ENCODE peak calls at places on chromosomes 2 and 18, in nine cellular contexts. T, Q, K, G, X, Y, A, S and I are unnamed samples.

GRCh38 chr2:29249666-29250253 is 134.5 kb downstream of the CLIP4 start:
- DNase-seq in Q (no peak), S (no peak), T (no peak), A (no peak), X (no peak), G (no peak), Y (no peak), K (no peak), I (no peak)

GRCh38 chr2:68031546-68032160 is 31.2 kb downstream of the C1D start:
- DNase-seq in Q (peak), Y (no peak), A (peak), T (peak), S (no peak), K (peak), G (no peak), X (no peak), I (no peak)

GRCh38 chr2:58427572-58428285 is 186.6 kb upstream of the FANCL start:
- DNase-seq in T (peak), X (no peak), Q (no peak), G (peak), Y (no peak), S (no peak), K (peak), A (no peak), I (no peak)

GRCh38 chr2:233673896-233674295 is 2.2 kb downstream of the UGT1A9 start:
- DNase-seq in T (no peak), G (no peak), A (no peak), Y (no peak), S (no peak), K (no peak), Q (no peak), X (no peak), I (no peak)

GRCh38 chr2:234025475-234025874 is 25.0 kb upstream of the SPP2 start:
- DNase-seq in X (no peak), Y (no peak), G (no peak), K (no peak), A (no peak), T (no peak), Q (no peak), S (no peak), I (no peak)

GRCh38 chr2:82656370-82656769 is 1802.7 kb downstream of the SUCLG1 start:
- DNase-seq in A (no peak), Q (no peak), K (no peak), S (no peak), Y (no peak), T (no peak), X (no peak), G (no peak), I (no peak)

GRCh38 chr2:14638488-14638887 is 6.0 kb downstream of the LRATD1 start:
- DNase-seq in K (no peak), Y (no peak), Q (no peak), S (no peak), G (no peak), A (no peak), X (no peak), T (no peak), I (no peak)

GRCh38 chr2:144606756-144607498 is 87.0 kb upstream of the ZEB2 start:
- DNase-seq in T (no peak), Q (no peak), S (no peak), Y (no peak), G (no peak), K (no peak), X (no peak), A (no peak), I (no peak)

GRCh38 chr2:228658998-228659397 is 477.5 kb upstream of the SPHKAP start:
- DNase-seq in A (no peak), S (no peak), T (peak), K (no peak), G (no peak), Q (no peak), Y (no peak), X (no peak), I (no peak)

GRCh38 chr2:176114120-176114929 is 2.3 kb upstream of the HOXD10 start:
- DNase-seq in Q (no peak), G (no peak), K (peak), S (no peak), X (no peak), A (no peak), Y (no peak), T (no peak), I (no peak)

GRCh38 chr2:156279446-156279845 is 53.1 kb downstream of the NR4A2 start:
- DNase-seq in X (no peak), K (no peak), T (no peak), Q (no peak), S (no peak), G (no peak), Y (no peak), A (no peak), I (no peak)

GRCh38 chr2:232674491-232674890 is 22.6 kb upstream of the GIGYF2 start:
- DNase-seq in K (no peak), G (no peak), S (no peak), A (no peak), Y (no peak), T (no peak), Q (no peak), X (no peak), I (no peak)

GRCh38 chr2:43887176-43887575 is 48.4 kb downstream of the ABCG8 start:
- DNase-seq in Y (no peak), T (no peak), G (no peak), K (no peak), A (no peak), X (no peak), Q (no peak), S (no peak), I (no peak)

GRCh38 chr2:96967964-96968363 is 18.4 kb downstream of the FAM178B start:
- DNase-seq in K (no peak), S (peak), Q (no peak), G (no peak), A (no peak), X (no peak), T (no peak), Y (no peak), I (no peak)

GRCh38 chr18:40851014-40851429 is 1104.0 kb upstream of the PIK3C3 start:
- DNase-seq in T (peak), Y (no peak), S (no peak), Q (no peak), K (no peak), A (peak), X (no peak), G (no peak), I (no peak)

GRCh38 chr18:23735021-23735464 is 45.8 kb downstream of the LAMA3 start:
- DNase-seq in Y (no peak), T (no peak), S (no peak), A (no peak), Q (no peak), X (no peak), K (no peak), G (no peak), I (no peak)

GRCh38 chr2:102839668-102840388 is 78.0 kb downstream of the TMEM182 start:
- DNase-seq in G (no peak), X (no peak), Q (peak), T (peak), K (peak), S (no peak), Y (no peak), A (peak), I (no peak)

GRCh38 chr2:108073425-108074072 is 87.2 kb downstream of the SLC5A7 start:
- DNase-seq in Q (no peak), X (no peak), T (no peak), S (no peak), G (no peak), A (no peak), Y (no peak), K (no peak), I (no peak)

GRCh38 chr2:24816404-24816803 is 23.2 kb downstream of the CENPO start:
- DNase-seq in S (no peak), T (no peak), X (no peak), Y (peak), A (no peak), K (no peak), G (peak), Q (no peak), I (peak)

GRCh38 chr18:58900015-58900649 is 35.5 kb downstream of the ZNF532 start:
- DNase-seq in Y (no peak), T (no peak), Q (no peak), G (no peak), X (peak), S (no peak), K (no peak), A (no peak), I (no peak)

GRCh38 chr2:240586919-240587800 is 626 bp downstream of the CAPN10 start:
- DNase-seq in T (no peak), G (peak), A (no peak), Y (peak), X (peak), Q (no peak), S (peak), K (peak), I (no peak)

GRCh38 chr2:163675389-163675788 is 60.4 kb downstream of the FIGN start:
- DNase-seq in A (no peak), X (no peak), Q (no peak), G (no peak), S (no peak), T (no peak), Y (no peak), K (no peak), I (no peak)

GRCh38 chr2:40240067-40240466 is 211.8 kb downstream of the SLC8A1 start:
- DNase-seq in G (peak), X (peak), A (peak), S (no peak), Y (peak), T (peak), Q (no peak), K (no peak), I (no peak)

DNA sequence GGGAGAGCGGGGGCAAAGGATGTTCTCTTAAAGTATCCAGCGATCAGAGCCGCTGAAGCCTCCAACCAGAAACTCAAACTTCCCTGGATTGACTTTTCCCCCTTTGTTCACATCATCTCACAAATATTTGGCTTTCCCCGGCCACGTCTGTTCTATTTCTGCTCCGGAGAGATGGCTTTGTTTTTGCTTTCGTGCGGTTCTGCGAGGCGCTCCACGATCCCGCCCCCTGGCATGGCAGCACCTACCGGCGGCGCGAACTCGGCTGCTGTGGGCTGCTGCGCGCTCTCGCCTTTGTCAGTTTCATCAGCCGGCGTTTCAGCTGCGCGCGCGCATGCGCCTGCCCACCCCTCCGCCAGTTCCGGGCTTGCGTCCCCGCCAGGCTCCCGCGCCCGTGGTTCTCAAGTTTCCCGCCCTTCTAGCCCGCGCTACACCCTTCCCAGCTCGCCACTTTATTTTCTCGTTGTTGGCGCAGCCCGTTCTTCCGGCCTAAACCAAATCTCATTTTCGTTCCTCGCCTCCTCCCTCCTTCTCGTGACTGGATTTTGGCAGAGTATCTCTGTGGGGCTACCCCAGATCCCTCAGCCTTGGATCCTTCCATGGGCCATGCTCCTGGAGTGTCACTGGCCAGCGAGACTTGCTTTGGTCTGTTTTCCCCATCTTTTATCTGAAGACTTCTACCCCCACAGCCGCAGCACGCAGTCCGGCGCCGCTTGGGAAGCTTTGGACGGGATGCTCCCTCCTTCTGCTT is 98.0 kb downstream of the INSIG2 start:
- DNase-seq in T (peak), Q (peak), S (peak), K (no peak), Y (peak), X (peak), G (peak), A (peak), I (no peak)
- TF ChIP-seq POLR2A in T (peak), Q (no peak), S (no peak), K (no peak), Y (no peak), X (peak), G (peak), A (no peak), I (peak)

GRCh38 chr2:226915846-226916360 is 80.0 kb downstream of the RHBDD1 start:
- DNase-seq in Y (no peak), S (no peak), Q (no peak), G (no peak), T (peak), K (no peak), A (no peak), X (no peak), I (no peak)
- H3K4me3 ChIP-seq in Y (no peak), S (no peak), Q (no peak), G (no peak), T (no peak), K (no peak), A (no peak), X (no peak), I (no peak)

DNA sequence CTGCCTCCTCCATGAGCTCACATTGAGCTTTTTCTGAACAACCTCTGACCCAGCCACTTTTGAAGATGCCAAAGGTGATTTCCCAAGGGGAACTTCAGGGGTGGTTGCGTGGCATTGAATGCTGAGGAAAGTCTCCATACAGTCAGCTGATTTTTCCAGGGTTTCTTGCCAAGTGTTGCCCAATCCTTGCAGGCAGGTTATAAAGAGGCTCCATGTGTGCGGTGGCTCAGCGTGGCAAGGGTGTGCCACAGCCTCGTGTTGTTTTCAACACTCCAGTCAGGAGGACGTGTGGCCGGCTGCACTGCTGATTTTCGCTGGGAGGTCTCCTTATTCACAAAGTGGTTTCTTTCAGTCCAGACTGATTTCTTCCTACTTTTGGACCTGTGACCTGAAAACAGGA is 81.4 kb upstream of the GATA6 start:
- DNase-seq in X (peak), A (no peak), S (no peak), Q (no peak), Y (no peak), T (no peak), K (no peak), G (no peak), I (no peak)
- TF ChIP-seq POLR2A in X (no peak), A (no peak), S (no peak), Q (no peak), Y (no peak), T (no peak), K (no peak), G (no peak), I (no peak)

GRCh38 chr2:111616651-111617218 is 267.3 kb downstream of the ANAPC1 start:
- DNase-seq in S (no peak), A (no peak), Y (no peak), Q (no peak), K (no peak), X (no peak), T (no peak), G (no peak), I (no peak)

GRCh38 chr2:111618577-111618930 is 265.4 kb downstream of the ANAPC1 start:
- DNase-seq in T (no peak), Y (no peak), G (no peak), S (peak), A (no peak), X (peak), Q (no peak), K (no peak), I (no peak)

GRCh38 chr2:111618953-111619902 is 264.8 kb downstream of the ANAPC1 start:
- DNase-seq in A (no peak), Y (no peak), X (no peak), T (no peak), G (no peak), Q (peak), K (peak), S (no peak), I (no peak)

GRCh38 chr2:111617804-111618576 is 266.0 kb downstream of the ANAPC1 start:
- DNase-seq in X (peak), S (no peak), Y (no peak), T (no peak), G (no peak), A (peak), K (peak), Q (peak), I (peak)

GRCh38 chr2:111617299-111617803 is 266.6 kb downstream of the ANAPC1 start:
- DNase-seq in T (peak), X (no peak), K (peak), Y (no peak), S (no peak), A (no peak), Q (peak), G (no peak), I (no peak)
- H3K4me3 ChIP-seq in T (no peak), X (no peak), K (peak), Y (no peak), S (no peak), A (no peak), Q (peak), G (no peak), I (no peak)

DNA sequence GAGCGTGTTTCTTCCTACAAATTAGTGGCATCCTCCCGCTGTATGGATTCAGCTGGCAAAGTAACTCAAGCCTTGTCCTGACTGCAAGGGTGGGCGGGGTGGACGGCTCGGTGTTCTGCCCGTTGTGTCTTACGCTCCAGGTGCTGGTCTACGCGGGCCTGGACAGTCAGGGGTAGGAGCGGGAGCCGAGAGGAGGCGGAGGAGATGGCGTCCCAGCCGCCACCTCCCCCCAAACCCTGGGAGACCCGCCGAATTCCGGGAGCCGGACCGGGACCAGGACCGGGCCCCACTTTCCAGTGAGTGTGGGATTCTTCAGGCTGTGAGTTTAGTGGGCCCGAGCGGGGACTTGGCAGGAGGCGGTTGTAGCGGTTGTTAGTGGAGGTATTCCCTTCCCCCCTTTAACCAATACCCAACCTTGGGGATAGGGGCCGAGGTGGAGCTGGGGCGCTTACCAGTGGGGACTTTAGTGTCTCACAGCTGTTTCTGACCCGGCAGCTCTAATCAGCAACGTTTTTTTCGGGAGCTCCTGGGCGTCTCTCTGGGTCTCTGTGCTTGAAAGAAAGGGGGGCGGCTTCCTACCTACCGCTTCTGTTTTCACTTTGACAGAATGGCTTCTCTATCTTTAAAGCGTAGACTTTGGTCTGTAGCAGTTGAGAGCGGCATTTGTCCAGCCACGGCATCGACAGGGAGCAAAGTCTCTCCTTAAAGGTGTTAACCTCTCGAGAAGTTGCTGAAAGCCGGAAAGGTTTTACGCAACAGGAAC is at the start of the genes PEX13 and PUS10:
- DNase-seq in Q (peak), T (peak), G (peak), S (peak), K (peak), Y (peak), A (peak), X (peak), I (peak)
- TF ChIP-seq POLR2A in Q (no peak), T (peak), G (peak), S (no peak), K (peak), Y (peak), A (no peak), X (peak), I (no peak)

DNA sequence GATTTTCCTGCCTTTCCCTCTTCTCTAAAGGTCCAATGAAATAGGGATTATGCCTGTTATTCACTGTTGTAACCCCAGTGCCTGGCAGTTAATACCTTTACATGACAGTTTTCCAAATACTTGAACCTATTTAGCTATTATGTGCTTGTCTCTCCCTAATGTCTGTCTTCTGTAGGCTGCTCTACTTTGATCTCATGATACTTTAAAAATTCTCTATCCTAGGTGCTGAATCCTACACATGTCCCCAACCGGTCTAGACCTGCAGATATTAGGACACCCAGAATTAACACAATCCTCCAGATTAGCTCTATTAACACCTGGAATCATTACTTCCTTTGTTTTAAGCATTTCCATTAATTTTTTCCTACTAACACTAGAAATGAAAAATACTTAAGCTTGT is 7.3 kb downstream of the CEBPZ start:
- DNase-seq in K (no peak), X (no peak), G (no peak), Q (no peak), T (no peak), Y (no peak), A (no peak), S (no peak), I (no peak)
- H3K4me3 ChIP-seq in K (no peak), X (no peak), G (no peak), Q (no peak), T (no peak), Y (no peak), A (no peak), S (no peak), I (no peak)

GRCh38 chr18:28485918-28486317 is 309.0 kb upstream of the CDH2 start:
- DNase-seq in G (no peak), K (no peak), Q (no peak), A (no peak), T (no peak), S (no peak), X (no peak), Y (no peak), I (no peak)

GRCh38 chr18:28485210-28485801 is 308.4 kb upstream of the CDH2 start:
- DNase-seq in K (no peak), S (no peak), Y (no peak), G (no peak), A (no peak), X (no peak), T (no peak), Q (no peak), I (no peak)
- TF ChIP-seq POLR2A in K (no peak), S (no peak), Y (no peak), G (no peak), A (no peak), X (no peak), T (no peak), Q (no peak), I (no peak)

DNA sequence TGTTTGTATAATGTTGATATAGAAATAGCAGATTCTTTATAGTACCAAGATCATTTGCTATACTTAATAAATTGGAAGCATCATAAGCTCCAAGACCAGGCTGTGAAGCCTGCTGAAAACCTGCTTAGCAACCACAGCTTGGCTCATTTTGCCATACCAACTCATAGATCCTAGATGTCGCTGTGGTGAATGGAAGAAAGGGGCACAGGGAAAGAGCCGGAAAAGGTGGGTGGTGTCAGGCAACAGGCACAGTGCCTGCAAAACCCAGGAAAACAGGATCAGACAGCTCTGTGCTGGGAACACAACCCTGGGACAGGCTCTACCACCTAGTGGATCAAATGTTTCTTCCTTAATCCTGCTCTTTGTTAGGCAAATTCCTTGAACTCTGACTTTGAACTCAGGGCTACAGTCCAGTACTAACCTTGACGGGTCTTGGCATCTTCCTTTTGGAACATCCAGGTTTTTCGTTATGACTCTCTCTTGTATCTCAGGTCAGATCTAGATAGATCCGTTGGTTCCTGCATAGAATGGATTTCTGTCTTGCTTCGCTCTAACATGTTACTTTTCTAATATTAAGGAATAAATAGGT is 31.6 kb downstream of the TWSG1 start:
- DNase-seq in T (peak), S (no peak), K (no peak), Q (peak), Y (no peak), X (no peak), A (peak), G (no peak), I (no peak)
- H3K4me3 ChIP-seq in T (no peak), S (no peak), K (no peak), Q (no peak), Y (no peak), X (no peak), A (no peak), G (no peak), I (no peak)

GRCh38 chr2:172172513-172173217 is 70.0 kb upstream of the DLX2 start:
- DNase-seq in Y (peak), G (peak), T (peak), X (peak), Q (peak), A (peak), S (peak), K (peak), I (no peak)
- TF ChIP-seq POLR2A in Y (no peak), G (peak), T (peak), X (no peak), Q (no peak), A (no peak), S (no peak), K (no peak), I (no peak)